ENCODE peak calls at places on chromosomes 4 and X, in nine cellular contexts. D, I, S, V, J, T, F, Q and M are unnamed samples. For H3K4me1 and H3K27me3, the result is how much of the 10 kb centered on the place peaks cover.

GRCh38 chr4:23718435-23718834 is 171.4 kb downstream of the PPARGC1A start:
- DNase-seq in V (no peak), S (no peak), J (no peak), T (no peak), Q (no peak), I (no peak), D (no peak), F (no peak), M (no peak)

GRCh38 chr4:3241905-3242304 is 7.1 kb upstream of the MSANTD1 start:
- DNase-seq in Q (peak), S (no peak), D (no peak), V (no peak), F (peak), J (no peak), T (no peak), I (no peak), M (no peak)

GRCh38 chr4:132427125-132427524 is 722.0 kb upstream of the PCDH10 start:
- DNase-seq in S (no peak), D (no peak), I (no peak), J (no peak), F (no peak), V (no peak), T (no peak), Q (no peak), M (no peak)

GRCh38 chr4:127623755-127624087 is 9.0 kb upstream of the INTU start:
- DNase-seq in I (no peak), J (peak), F (no peak), S (peak), Q (peak), T (no peak), V (no peak), D (peak), M (no peak)

GRCh38 chr4:32560306-32560705 is 1840.1 kb downstream of the PCDH7 start:
- DNase-seq in D (no peak), F (no peak), I (peak), J (no peak), Q (peak), T (no peak), V (peak), S (peak), M (no peak)

GRCh38 chr4:142354794-142355416 is 491.2 kb downstream of the INPP4B start:
- DNase-seq in T (peak), F (no peak), I (no peak), S (no peak), D (no peak), Q (no peak), J (no peak), V (no peak), M (no peak)

GRCh38 chrX:42090395-42090794 is 167.0 kb upstream of the CASK start:
- DNase-seq in Q (no peak), F (no peak), I (no peak), D (no peak), S (peak), T (no peak), J (no peak), V (no peak), M (no peak)

GRCh38 chr4:108052511-108052910 is 62.8 kb downstream of the HADH start:
- DNase-seq in T (no peak), Q (no peak), I (no peak), S (no peak), F (no peak), J (no peak), D (no peak), V (no peak), M (no peak)

GRCh38 chr4:143381171-143382118 is 44.8 kb downstream of the GAB1 start:
- DNase-seq in S (peak), T (no peak), Q (peak), J (peak), D (peak), I (peak), F (peak), V (peak), M (peak)

DNA sequence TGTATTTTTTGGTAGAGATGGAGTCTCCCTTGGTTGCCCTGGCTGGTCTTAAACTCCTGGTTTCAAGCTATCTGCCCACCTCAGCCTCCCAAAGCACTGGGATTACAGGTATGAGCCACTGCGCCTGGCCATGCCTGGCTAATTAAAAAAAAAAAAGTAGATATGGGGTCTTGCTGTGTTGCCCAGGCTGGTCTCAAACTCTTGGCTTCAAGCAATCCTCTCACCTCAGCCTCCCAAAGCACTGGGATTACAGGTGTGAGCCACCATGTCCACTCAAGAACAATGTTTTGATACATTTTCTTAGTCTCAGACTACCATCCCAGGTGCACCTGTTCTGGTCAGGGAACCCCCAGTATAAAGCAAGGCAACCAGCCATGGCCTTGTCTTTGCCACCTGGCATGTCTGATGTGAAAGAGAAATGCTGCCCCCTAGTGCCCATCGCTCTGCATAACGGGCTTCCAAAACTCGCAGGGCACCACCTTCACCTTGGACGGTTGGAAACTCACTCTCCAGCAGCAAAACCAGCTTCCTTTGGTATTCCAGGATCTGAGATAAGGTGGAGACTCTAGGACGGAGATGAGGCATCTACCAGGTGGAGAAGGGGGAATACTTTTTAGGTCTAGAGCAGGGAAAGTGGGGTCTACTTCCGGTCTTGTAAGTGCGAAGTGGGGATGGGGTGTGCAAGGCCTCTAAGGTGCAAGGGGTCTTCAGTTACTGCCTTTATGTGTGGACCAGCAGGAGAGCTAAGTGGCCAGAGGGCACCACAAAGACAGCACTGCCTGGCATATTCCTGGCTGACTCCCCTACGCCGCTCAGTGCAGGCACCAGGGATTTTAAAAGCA is 47.7 kb upstream of the AFAP1 start:
- DNase-seq in J (peak), D (peak), I (peak), V (peak), Q (peak), F (peak), T (peak), S (peak), M (peak)
- H3K4me1 ChIP-seq in J (under half), D (under half), I (under half), V (under half), Q (under half), F (under half), T (under half), S (under half), M (under half)

GRCh38 chrX:123184199-123184857 is at the start of gene GRIA3:
- DNase-seq in D (no peak), S (peak), Q (peak), V (peak), J (no peak), T (no peak), F (no peak), I (no peak), M (no peak)
- H3K27me3 ChIP-seq in D (under half), S (under half), Q (under half), V (under half), J (under half), T (under half), F (under half), I (under half), M (under half)

GRCh38 chr4:1041147-1041935 is 29.9 kb downstream of the FGFRL1 start:
- DNase-seq in Q (peak), V (peak), F (no peak), J (peak), T (no peak), D (no peak), S (no peak), I (no peak), M (no peak)

GRCh38 chr4:1041936-1042330 is 30.5 kb downstream of the FGFRL1 start:
- DNase-seq in S (no peak), J (peak), V (no peak), I (no peak), D (no peak), T (no peak), Q (no peak), F (no peak), M (no peak)

GRCh38 chr4:1043162-1043561 is 31.7 kb downstream of the FGFRL1 start:
- DNase-seq in J (no peak), Q (no peak), V (no peak), I (no peak), F (no peak), D (no peak), S (no peak), T (no peak), M (no peak)

GRCh38 chr4:1043658-1044468 is 32.4 kb downstream of the FGFRL1 start:
- DNase-seq in F (peak), I (peak), J (peak), Q (peak), D (peak), V (peak), T (no peak), S (peak), M (peak)

DNA sequence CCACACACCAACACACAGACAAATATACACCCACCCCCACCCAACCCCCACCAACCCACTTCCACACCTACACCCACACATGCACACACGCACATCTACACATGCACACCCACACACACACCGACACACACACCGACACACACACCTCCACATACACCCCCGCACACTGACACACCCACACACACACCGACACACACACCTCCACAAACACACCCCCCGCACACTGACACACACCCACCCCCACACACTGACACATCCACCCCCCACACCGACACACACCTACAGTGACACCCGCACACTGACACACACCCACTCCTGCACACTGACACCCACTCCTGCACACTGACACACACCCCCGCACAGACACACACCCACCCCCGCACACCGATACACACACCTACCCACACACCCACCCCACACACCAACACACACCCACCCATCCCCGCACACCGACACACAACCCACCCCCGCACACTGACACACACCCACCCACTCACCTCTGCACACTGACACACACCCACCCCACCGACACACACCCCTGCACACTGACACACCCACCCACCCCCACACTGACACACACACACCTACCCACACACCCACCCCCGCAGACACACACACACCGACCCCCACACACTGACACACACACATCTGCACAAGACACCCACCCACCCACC is 31.1 kb downstream of the FGFRL1 start:
- DNase-seq in J (peak), F (no peak), I (no peak), S (no peak), T (no peak), D (no peak), Q (no peak), V (no peak), M (no peak)
- H3K27ac ChIP-seq in J (no peak), F (no peak), I (no peak), S (no peak), T (no peak), D (no peak), Q (no peak), V (peak), M (no peak)

GRCh38 chr4:102506523-102506922 is 5.4 kb downstream of the NFKB1 start:
- DNase-seq in S (no peak), J (no peak), D (no peak), Q (no peak), T (no peak), I (no peak), F (no peak), V (no peak), M (no peak)
- H3K4me1 ChIP-seq in S (under half), J (under half), D (under half), Q (under half), T (half or more), I (under half), F (half or more), V (under half), M (under half)

GRCh38 chrX:149641832-149642231 is 10.2 kb upstream of the TMEM185A start:
- DNase-seq in S (no peak), J (no peak), D (no peak), F (no peak), V (no peak), Q (no peak), T (no peak), I (no peak), M (no peak)

GRCh38 chrX:149639568-149639967 is 8.0 kb upstream of the TMEM185A start:
- DNase-seq in S (no peak), J (no peak), I (no peak), V (no peak), T (no peak), D (no peak), Q (no peak), F (no peak), M (peak)

GRCh38 chrX:149643496-149643895 is 11.9 kb upstream of the TMEM185A start:
- DNase-seq in V (no peak), I (no peak), J (no peak), F (no peak), D (no peak), S (no peak), Q (no peak), T (no peak), M (no peak)

GRCh38 chrX:149641432-149641831 is 9.8 kb upstream of the TMEM185A start:
- DNase-seq in Q (no peak), I (no peak), F (no peak), J (no peak), D (no peak), T (no peak), V (no peak), S (no peak), M (no peak)

GRCh38 chrX:149638860-149639259 is 7.3 kb upstream of the TMEM185A start:
- DNase-seq in D (peak), F (no peak), V (peak), S (no peak), Q (no peak), I (no peak), J (no peak), T (no peak), M (no peak)
- H3K27me3 ChIP-seq in D (under half), F (under half), V (under half), S (under half), Q (under half), I (under half), J (under half), T (under half), M (under half)

GRCh38 chr4:62454535-62454934 is 1254.4 kb downstream of the ADGRL3 start:
- DNase-seq in I (no peak), S (no peak), F (no peak), D (no peak), V (no peak), J (no peak), Q (no peak), T (no peak), M (no peak)

GRCh38 chr4:62455871-62456270 is 1255.7 kb downstream of the ADGRL3 start:
- DNase-seq in S (no peak), F (no peak), D (peak), T (no peak), Q (no peak), I (no peak), J (no peak), V (peak), M (no peak)

GRCh38 chr4:62457356-62457755 is 1257.2 kb downstream of the ADGRL3 start:
- DNase-seq in J (no peak), F (no peak), I (no peak), Q (no peak), V (peak), D (peak), T (no peak), S (no peak), M (no peak)

GRCh38 chr4:62460329-62460728 is 1260.2 kb downstream of the ADGRL3 start:
- DNase-seq in D (peak), Q (no peak), V (no peak), T (no peak), I (no peak), J (no peak), F (no peak), S (no peak), M (no peak)
- H3K27ac ChIP-seq in D (peak), Q (no peak), V (no peak), T (no peak), I (no peak), J (no peak), F (no peak), S (no peak), M (no peak)

GRCh38 chr4:73599182-73599581 is 21.1 kb downstream of the RASSF6 start:
- DNase-seq in T (no peak), I (no peak), V (peak), Q (peak), S (peak), D (peak), F (no peak), J (no peak), M (peak)
- H3K4me1 ChIP-seq in T (under half), I (under half), V (under half), Q (under half), S (under half), D (under half), F (under half), J (under half), M (half or more)

GRCh38 chr4:147645099-147645498 is 27.9 kb downstream of the TMEM184C start:
- DNase-seq in T (no peak), D (no peak), J (no peak), F (no peak), I (no peak), V (no peak), S (no peak), Q (no peak), M (no peak)
- H3K27me3 ChIP-seq in T (under half), D (under half), J (under half), F (under half), I (under half), V (under half), S (under half), Q (under half), M (under half)

DNA sequence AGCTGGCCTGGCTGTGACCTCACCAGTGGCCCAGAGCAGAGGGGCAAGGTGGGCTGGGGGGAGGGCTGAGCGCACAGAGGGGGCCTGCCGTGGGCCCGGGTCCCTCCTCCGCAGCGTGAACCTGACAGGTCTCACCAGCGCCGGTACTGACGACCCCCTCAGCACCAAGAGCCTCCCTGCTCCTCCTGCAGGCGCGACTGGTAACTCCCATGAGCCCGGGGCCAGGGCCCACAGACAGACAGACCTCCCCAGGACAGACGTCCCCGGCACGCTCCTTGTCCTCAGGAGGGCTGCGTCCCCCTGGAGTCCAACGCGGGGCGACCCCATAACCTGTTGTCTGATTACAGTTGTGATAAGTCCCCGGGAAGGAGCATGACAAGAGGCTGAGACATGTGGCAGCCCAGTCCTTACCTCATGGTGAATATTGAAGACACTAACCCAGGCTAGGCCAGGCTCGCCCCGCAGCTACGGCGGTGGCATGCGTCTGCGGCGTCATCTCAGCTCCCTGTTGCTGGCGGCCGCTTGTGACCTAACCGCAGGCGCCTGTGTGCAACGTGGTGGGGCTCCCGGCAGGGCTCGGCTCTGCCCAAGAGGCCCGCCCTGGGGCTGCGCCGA is 8.5 kb downstream of the AKAP17A start:
- DNase-seq in J (no peak), T (no peak), F (no peak), Q (no peak), I (no peak), S (no peak), D (no peak), V (no peak), M (no peak)
- H3K27ac ChIP-seq in J (no peak), T (no peak), F (no peak), Q (no peak), I (no peak), S (no peak), D (no peak), V (no peak), M (no peak)

DNA sequence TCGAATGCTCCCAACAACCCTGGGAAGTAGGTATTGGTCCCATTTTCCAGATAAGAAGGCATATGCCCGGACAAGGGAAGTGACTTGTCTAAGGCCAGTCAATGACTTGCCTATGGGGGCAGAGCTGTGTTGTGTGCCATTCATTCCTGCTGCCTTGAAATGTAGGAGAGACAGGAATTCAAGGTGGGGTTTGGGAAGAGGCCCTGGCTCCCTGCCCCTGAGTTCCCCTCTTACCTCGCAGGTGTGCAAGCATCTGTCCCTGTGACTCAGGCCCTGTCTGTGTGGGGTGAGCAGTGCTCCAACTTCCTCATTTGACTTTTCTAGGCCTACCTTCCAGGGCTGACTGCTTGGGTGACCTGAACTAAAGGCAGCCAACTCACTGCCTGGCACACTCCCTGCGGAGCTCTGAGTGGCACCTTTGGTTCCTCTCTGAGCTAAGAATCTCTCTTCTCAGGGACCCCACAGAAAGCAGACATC is 5.1 kb downstream of the EFNB1 start:
- DNase-seq in S (no peak), F (no peak), J (no peak), T (no peak), I (no peak), Q (no peak), V (no peak), D (peak), M (no peak)
- H3K4me1 ChIP-seq in S (under half), F (under half), J (under half), T (under half), I (under half), Q (under half), V (under half), D (under half), M (under half)